ENCODE peak calls at places on chromosomes 6 and 20, in eight cellular contexts. E is effector memory CD8-positive, alpha-beta T cell; H is EH; O is Kasumi-1; T is stimulated activated CD8-positive, alpha-beta memory T cell treated with anti-CD3 and anti-CD28 coated beads, Interleukin-15, amount 100 ng/mL, for 4 hours; Y is SW480; G is NCI-H1105; K is NCI-H1694. X is an unnamed sample.
A peak's percentile ranks its signal among the peaks of the same experiment; 100 is the strongest.

GRCh38 chr20:34316191-34316814 is 13.1 kb upstream of the AHCY start:
- DNase-seq in E (no peak), Y (peak; percentile 76), H (peak; percentile 88), O (no peak), G (no peak), K (no peak), T (no peak), X (no peak)

GRCh38 chr6:31083742-31084354 is 28.5 kb downstream of the C6orf15 start:
- DNase-seq in E (peak; percentile 31), Y (no peak), K (peak; percentile 29), O (peak; percentile 48), H (peak; percentile 63), T (no peak), G (no peak), X (peak; percentile 86)

GRCh38 chr6:100461273-100461919 is 3.3 kb downstream of the SIM1 start:
- DNase-seq in E (no peak), T (no peak), H (peak; percentile 72), Y (no peak), G (peak; percentile 58), K (peak; percentile 23), O (no peak), X (peak; percentile 65)

GRCh38 chr6:50850223-50850751 is 31.6 kb downstream of the TFAP2B start:
- DNase-seq in H (no peak), K (no peak), Y (no peak), G (peak; percentile 43), E (no peak), O (no peak), T (no peak), X (no peak)

GRCh38 chr6:35011096-35012041 is 122.3 kb downstream of the ANKS1A start:
- DNase-seq in O (no peak), G (no peak), T (no peak), Y (no peak), K (no peak), H (peak; percentile 73), E (no peak), X (peak; percentile 18)

GRCh38 chr6:72286911-72287311 is 335.0 kb upstream of the KCNQ5 start:
- DNase-seq in G (no peak), T (no peak), Y (no peak), K (no peak), H (peak; percentile 85), E (no peak), O (no peak), X (peak; percentile 71)

GRCh38 chr6:6105472-6106036 is 98.8 kb upstream of the NRN1 start:
- DNase-seq in Y (peak; percentile 8), T (no peak), H (no peak), E (no peak), O (peak; percentile 36), K (no peak), G (no peak), X (no peak)

GRCh38 chr20:4060054-4060795 is 44.9 kb upstream of the RNF24 start:
- DNase-seq in K (no peak), O (no peak), T (no peak), H (no peak), G (no peak), E (no peak), Y (no peak), X (no peak)

GRCh38 chr6:167996424-167997199 is 859 bp upstream of the KIF25 start:
- DNase-seq in G (no peak), Y (no peak), O (no peak), K (no peak), T (no peak), H (no peak), E (no peak), X (no peak)

GRCh38 chr6:147660334-147661311 is 152.1 kb downstream of the SAMD5 start:
- DNase-seq in T (no peak), G (no peak), K (no peak), O (no peak), Y (no peak), H (no peak), E (no peak), X (no peak)

GRCh38 chr6:123456836-123457235 is 179.9 kb downstream of the TRDN start:
- DNase-seq in K (no peak), Y (no peak), O (no peak), G (no peak), E (no peak), T (no peak), H (no peak), X (no peak)

GRCh38 chr6:161372422-161372793 is 98.5 kb upstream of the AGPAT4 start:
- DNase-seq in Y (no peak), O (no peak), T (no peak), G (no peak), E (no peak), H (no peak), K (no peak), X (no peak)

GRCh38 chr6:146133866-146134265 is 105.0 kb downstream of the GRM1 start:
- DNase-seq in O (no peak), T (no peak), G (no peak), K (no peak), H (no peak), Y (no peak), E (no peak), X (no peak)

GRCh38 chr6:43376551-43376981 is 7.1 kb upstream of the ZNF318 start:
- DNase-seq in E (no peak), T (no peak), K (no peak), O (no peak), H (peak; percentile 29), Y (no peak), G (no peak), X (no peak)

GRCh38 chr6:123771126-123771525 is 32.5 kb upstream of the NKAIN2 start:
- DNase-seq in O (no peak), T (no peak), Y (no peak), H (no peak), G (no peak), E (no peak), K (no peak), X (no peak)

GRCh38 chr6:158837684-158838625 is 18.8 kb upstream of the EZR start:
- DNase-seq in Y (peak; percentile 86), E (no peak), K (no peak), O (no peak), T (no peak), G (no peak), H (peak; percentile 76), X (peak; percentile 63)

GRCh38 chr20:48826883-48827771 is 672 bp downstream of the PREX1 start:
- DNase-seq in T (no peak), K (no peak), E (peak; percentile 54), H (peak; percentile 25), G (peak; percentile 38), O (peak; percentile 32), Y (peak; percentile 50), X (no peak)

GRCh38 chr6:158017621-158018369 is 36.1 kb downstream of the SYNJ2 start:
- DNase-seq in K (no peak), E (no peak), Y (no peak), H (no peak), G (no peak), O (no peak), T (no peak), X (no peak)

GRCh38 chr6:73515204-73516101 is 5.4 kb downstream of the EEF1A1 start:
- DNase-seq in K (peak; percentile 35), H (peak; percentile 87), Y (peak; percentile 71), O (peak; percentile 76), T (no peak), G (peak; percentile 17), E (peak; percentile 56), X (no peak)

GRCh38 chr20:37944456-37944981 is 41.6 kb downstream of the VSTM2L start:
- DNase-seq in Y (no peak), K (no peak), T (no peak), O (no peak), E (no peak), H (no peak), G (no peak), X (peak; percentile 39)

GRCh38 chr6:128899651-128900050 is 16.7 kb downstream of the LAMA2 start:
- DNase-seq in T (no peak), G (no peak), Y (no peak), H (peak; percentile 67), K (no peak), E (no peak), O (no peak), X (no peak)

GRCh38 chr20:43409041-43409913 is 48.4 kb upstream of the SRSF6 start:
- DNase-seq in O (peak; percentile 51), T (no peak), H (peak; percentile 60), K (peak; percentile 2), E (no peak), G (peak; percentile 40), Y (peak; percentile 72), X (no peak)

GRCh38 chr6:148885154-148885870 is 138.5 kb downstream of the UST start:
- DNase-seq in K (no peak), H (peak; percentile 87), G (no peak), O (no peak), Y (no peak), E (no peak), T (no peak), X (peak; percentile 89)

GRCh38 chr6:71721642-71722041 is 164.7 kb upstream of the RIMS1 start:
- DNase-seq in E (no peak), H (peak; percentile 11), G (no peak), Y (no peak), K (no peak), T (no peak), O (no peak), X (no peak)

GRCh38 chr20:51104960-51105460 is 82.1 kb upstream of the KCNG1 start:
- DNase-seq in E (no peak), G (no peak), H (no peak), Y (no peak), T (no peak), O (no peak), K (no peak), X (no peak)

GRCh38 chr6:35561113-35561512 is 48.4 kb upstream of the TULP1 start:
- DNase-seq in E (no peak), G (no peak), K (no peak), Y (no peak), T (no peak), O (no peak), H (no peak), X (no peak)

GRCh38 chr6:154763650-154764049 is 30.4 kb downstream of the SCAF8 start:
- DNase-seq in K (no peak), T (no peak), E (no peak), G (no peak), H (no peak), Y (no peak), O (no peak), X (no peak)

GRCh38 chr6:148203281-148203925 is 139.2 kb upstream of the SASH1 start:
- DNase-seq in H (peak; percentile 49), Y (no peak), K (no peak), G (no peak), O (no peak), T (no peak), E (no peak), X (peak; percentile 80)

GRCh38 chr6:24859608-24860007 is 60.9 kb upstream of the ARMH2 start:
- DNase-seq in G (peak; percentile 57), T (no peak), K (no peak), Y (no peak), H (no peak), O (no peak), E (no peak), X (no peak)

X was measured in osteoblast.